ENCODE peak calls at places on chromosome 21, in nine cellular contexts. F is mammary epithelial cell, M is BE2C, C is psoas muscle, A is HFF-Myc, K is mucosa of descending colon, V is right cardiac atrium, Y is breast epithelium, G is uterus. N is an unnamed sample.

GRCh38 chr21:17612565-17613241 is at the start of gene BTG3:
- DNase-seq in Y (peak), G (peak), M (peak), A (peak), K (peak), F (peak), C (peak), V (peak), N (peak)

GRCh38 chr21:44314128-44314527 is 14.3 kb downstream of the PFKL start:
- DNase-seq in M (no peak), F (no peak), A (no peak), K (no peak), G (no peak), C (no peak), Y (no peak), V (no peak), N (no peak)

GRCh38 chr21:38973552-38973951 is 167.8 kb downstream of the ETS2 start:
- DNase-seq in G (no peak), A (no peak), K (no peak), F (no peak), V (no peak), C (no peak), Y (no peak), M (no peak), N (no peak)

GRCh38 chr21:28821276-28822063 is 171.2 kb downstream of the LTN1 start:
- DNase-seq in F (no peak), G (no peak), A (peak), M (no peak), Y (no peak), V (no peak), C (no peak), K (no peak), N (no peak)

GRCh38 chr21:23402929-23403520 is 2204.3 kb downstream of the MRPL39 start:
- DNase-seq in C (no peak), A (no peak), K (no peak), F (no peak), V (no peak), G (no peak), Y (no peak), M (no peak), N (no peak)

GRCh38 chr21:39175665-39176064 is 7.6 kb downstream of the PSMG1 start:
- DNase-seq in Y (no peak), A (no peak), M (no peak), V (no peak), K (no peak), F (no peak), G (no peak), C (no peak), N (no peak)

GRCh38 chr21:44354001-44354405 is 582 bp downstream of the TRPM2 start:
- DNase-seq in M (no peak), A (no peak), Y (no peak), F (no peak), V (peak), K (no peak), G (no peak), C (peak), N (no peak)

GRCh38 chr21:17539323-17539722 is 26.5 kb downstream of the CXADR start:
- DNase-seq in F (no peak), M (no peak), C (no peak), Y (no peak), G (no peak), V (no peak), K (no peak), A (no peak), N (no peak)

GRCh38 chr21:25939396-25939761 is 204.6 kb downstream of the GABPA start:
- DNase-seq in M (no peak), F (no peak), C (no peak), A (no peak), V (no peak), G (no peak), Y (no peak), K (no peak), N (no peak)

GRCh38 chr21:28338906-28339305 is 653.8 kb downstream of the LTN1 start:
- DNase-seq in A (no peak), F (no peak), C (no peak), G (no peak), M (peak), K (no peak), Y (no peak), V (no peak), N (no peak)

GRCh38 chr21:36004441-36004840 is 55.9 kb downstream of the SETD4 start:
- DNase-seq in M (no peak), G (no peak), F (no peak), A (no peak), Y (no peak), K (no peak), V (no peak), C (no peak), N (no peak)

GRCh38 chr21:14901482-14901958 is 163.3 kb downstream of the NRIP1 start:
- DNase-seq in C (no peak), A (no peak), Y (no peak), M (no peak), F (peak), V (no peak), G (no peak), K (no peak), N (no peak)

GRCh38 chr21:37915941-37916794 is at the start of gene KCNJ6:
- DNase-seq in C (no peak), G (no peak), V (peak), F (peak), K (no peak), Y (no peak), M (peak), A (no peak), N (no peak)

GRCh38 chr21:31490471-31490870 is 146.4 kb upstream of the TIAM1 start:
- DNase-seq in Y (no peak), M (peak), C (no peak), G (no peak), A (no peak), K (no peak), F (no peak), V (no peak), N (no peak)

GRCh38 chr21:31921079-31921478 is 48.3 kb downstream of the HUNK start:
- DNase-seq in A (no peak), V (no peak), F (no peak), G (no peak), Y (no peak), K (no peak), C (no peak), M (no peak), N (no peak)

GRCh38 chr21:35208810-35209517 is 159.9 kb upstream of the RUNX1 start:
- DNase-seq in Y (no peak), V (no peak), M (no peak), K (no peak), G (no peak), F (peak), A (no peak), C (no peak), N (no peak)

GRCh38 chr21:30234643-30235042 is 18.7 kb upstream of the CLDN8 start:
- DNase-seq in F (peak), Y (no peak), G (no peak), M (no peak), C (no peak), A (peak), V (no peak), K (no peak), N (no peak)

GRCh38 chr21:36756527-36756926 is 57.6 kb downstream of the SIM2 start:
- DNase-seq in Y (no peak), G (no peak), C (no peak), K (no peak), F (no peak), V (no peak), M (no peak), A (peak), N (no peak)

GRCh38 chr21:14361958-14362357 is 21.0 kb downstream of the HSPA13 start:
- DNase-seq in A (no peak), G (no peak), C (no peak), F (peak), K (no peak), V (no peak), M (no peak), Y (no peak), N (no peak)

GRCh38 chr21:41622831-41623548 is 115.0 kb upstream of the TMPRSS2 start:
- DNase-seq in Y (no peak), V (no peak), F (no peak), A (no peak), K (no peak), G (no peak), C (no peak), M (no peak), N (no peak)

GRCh38 chr21:29718081-29718815 is 221.5 kb downstream of the GRIK1 start:
- DNase-seq in Y (no peak), G (no peak), K (no peak), A (no peak), M (no peak), C (no peak), F (peak), V (no peak), N (no peak)

GRCh38 chr21:31161157-31161556 is 122.9 kb upstream of the KRTAP19-8 start:
- DNase-seq in K (no peak), F (peak), C (no peak), A (no peak), G (no peak), V (peak), M (peak), Y (no peak), N (no peak)

GRCh38 chr21:44710756-44711326 is 531 bp downstream of the TSPEAR start:
- DNase-seq in V (no peak), Y (no peak), C (peak), F (peak), M (no peak), A (no peak), K (no peak), G (peak), N (no peak)

GRCh38 chr21:40166291-40166843 is 299.1 kb downstream of the PCP4 start:
- DNase-seq in G (no peak), M (no peak), A (no peak), C (no peak), F (no peak), Y (no peak), K (no peak), V (no peak), N (no peak)

GRCh38 chr21:35643176-35643575 is 417.1 kb downstream of the SETD4 start:
- DNase-seq in Y (no peak), G (no peak), F (peak), K (no peak), A (no peak), C (no peak), M (no peak), V (no peak), N (no peak)

DNA sequence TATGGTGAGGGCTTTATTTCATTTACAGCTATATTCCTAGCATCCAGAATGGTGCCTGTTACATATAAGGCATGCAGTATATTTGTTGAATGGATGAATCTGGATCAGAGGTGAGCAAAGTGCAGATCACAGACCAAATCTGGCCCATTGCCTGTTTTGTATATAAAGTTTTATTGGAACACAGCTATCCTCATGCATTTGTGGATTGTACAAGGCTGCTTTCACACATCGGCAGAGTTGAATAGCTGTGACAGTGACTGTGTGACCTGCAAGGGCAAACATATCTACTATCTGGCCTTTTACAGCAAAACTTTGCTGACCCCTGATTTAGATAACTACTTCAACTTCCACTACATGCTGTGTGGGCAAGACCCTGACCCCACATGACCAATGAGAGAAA is 54.0 kb upstream of the MRPS6 start:
- DNase-seq in A (no peak), K (no peak), Y (no peak), M (no peak), G (no peak), V (no peak), C (no peak), F (no peak), N (no peak)
- H3K4me3 ChIP-seq in A (no peak), K (no peak), Y (no peak), M (no peak), G (no peak), V (no peak), C (no peak), F (no peak), N (no peak)

GRCh38 chr21:45828580-45829565 is 152.7 kb upstream of the COL6A1 start:
- DNase-seq in Y (no peak), A (no peak), C (no peak), V (no peak), M (no peak), K (no peak), G (no peak), F (no peak), N (no peak)

GRCh38 chr21:45825209-45825602 is 156.4 kb upstream of the COL6A1 start:
- DNase-seq in G (no peak), Y (no peak), A (no peak), K (no peak), C (no peak), V (no peak), F (no peak), M (no peak), N (no peak)

GRCh38 chr21:45824546-45825208 is 156.9 kb upstream of the COL6A1 start:
- DNase-seq in Y (no peak), F (no peak), K (no peak), A (no peak), V (no peak), M (no peak), C (no peak), G (no peak), N (no peak)

GRCh38 chr21:45827881-45828579 is 153.5 kb upstream of the COL6A1 start:
- DNase-seq in Y (no peak), G (no peak), V (no peak), C (no peak), F (no peak), M (no peak), A (no peak), K (no peak), N (no peak)

DNA sequence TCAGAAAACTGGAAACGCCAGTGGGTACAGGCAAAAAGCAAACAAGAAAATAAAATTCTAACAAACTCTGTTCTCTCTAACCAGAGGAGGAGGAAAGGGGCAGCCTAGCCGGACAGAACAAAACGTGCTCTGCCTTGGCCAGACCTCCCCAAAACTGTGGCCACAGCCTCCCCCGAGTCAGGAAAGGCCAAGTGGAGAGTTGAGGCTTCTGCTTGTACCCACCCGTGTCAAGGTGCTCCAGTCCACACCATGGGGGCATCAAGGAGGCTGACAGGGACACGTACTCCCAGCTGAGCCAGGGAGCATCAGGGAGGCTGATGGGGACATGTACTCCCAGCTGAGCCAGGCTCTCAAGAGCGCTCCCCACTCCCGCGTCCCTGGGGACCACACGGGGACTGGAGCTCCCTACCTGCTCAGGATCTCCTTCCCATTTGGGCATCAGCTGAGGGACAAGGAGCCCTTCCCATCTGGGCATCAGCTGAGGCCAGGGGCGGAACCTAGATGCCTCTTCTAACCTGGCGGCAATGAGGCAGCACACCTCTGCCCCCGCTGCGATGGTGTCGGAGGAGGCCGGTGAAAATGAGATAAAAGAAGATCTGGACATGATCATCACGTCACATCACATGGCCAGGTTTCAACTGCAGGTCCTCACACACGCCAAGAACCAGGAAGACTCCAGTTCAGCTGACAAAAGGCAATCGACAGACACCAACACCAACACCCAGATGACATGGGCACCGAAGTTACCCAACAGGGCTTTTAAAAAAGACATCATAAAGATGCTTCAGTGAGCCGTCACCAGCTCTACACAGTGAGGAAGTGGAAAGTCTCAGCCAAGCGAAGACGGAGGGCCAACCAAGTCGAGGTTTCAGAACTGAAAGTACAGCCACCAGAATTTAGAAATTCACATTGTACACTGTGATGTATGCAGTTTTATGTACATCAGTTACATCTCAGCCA is 154.6 kb upstream of the COL6A1 start:
- DNase-seq in K (no peak), C (no peak), G (no peak), F (no peak), Y (no peak), V (no peak), A (no peak), M (no peak), N (no peak)
- H3K4me3 ChIP-seq in K (no peak), C (no peak), G (no peak), F (no peak), Y (no peak), V (no peak), A (no peak), M (no peak), N (no peak)

GRCh38 chr21:45980697-45981096 is 873 bp upstream of the COL6A1 start:
- DNase-seq in K (no peak), A (no peak), F (no peak), G (no peak), C (no peak), M (no peak), V (no peak), Y (no peak), N (no peak)

GRCh38 chr21:45982758-45983731 is 1.5 kb downstream of the COL6A1 start:
- DNase-seq in V (peak), K (peak), M (peak), Y (no peak), F (no peak), A (no peak), C (peak), G (peak), N (no peak)

GRCh38 chr21:45981154-45981606 is 390 bp upstream of the COL6A1 start:
- DNase-seq in A (peak), F (peak), Y (peak), V (peak), K (peak), G (peak), M (peak), C (peak), N (no peak)

GRCh38 chr21:45982256-45982757 is 737 bp downstream of the COL6A1 start:
- DNase-seq in A (no peak), K (peak), C (peak), V (no peak), M (peak), F (no peak), G (peak), Y (peak), N (no peak)

DNA sequence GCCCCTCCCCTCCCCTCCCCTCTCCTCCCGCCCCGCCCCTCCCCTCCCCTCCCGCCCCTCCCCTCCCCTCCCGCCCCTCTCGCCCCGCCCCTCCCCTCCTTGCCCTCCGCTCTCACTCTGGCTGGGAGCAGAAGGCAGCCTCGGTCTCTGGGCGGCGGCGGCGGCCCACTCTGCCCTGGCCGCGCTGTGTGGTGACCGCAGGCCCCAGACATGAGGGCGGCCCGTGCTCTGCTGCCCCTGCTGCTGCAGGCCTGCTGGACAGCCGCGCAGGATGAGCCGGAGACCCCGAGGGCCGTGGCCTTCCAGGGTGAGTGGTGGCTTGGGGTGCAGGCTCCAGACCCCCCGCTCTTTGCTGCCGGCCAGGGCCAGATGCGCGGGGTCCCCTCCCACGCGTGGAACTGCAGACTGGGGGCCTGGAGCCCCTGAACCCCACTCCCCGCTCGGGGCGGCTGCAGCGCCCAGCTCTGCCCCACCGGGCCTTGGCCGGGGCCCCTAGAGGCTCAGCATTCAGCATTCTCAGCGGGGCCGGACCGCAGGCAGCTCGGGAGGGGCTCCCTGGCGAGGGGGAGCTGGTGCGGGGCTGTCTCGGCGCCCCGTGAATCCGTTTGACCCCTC is at the start of gene COL6A1:
- DNase-seq in Y (peak), A (no peak), C (peak), G (peak), K (peak), M (peak), V (peak), F (peak), N (no peak)
- H3K4me3 ChIP-seq in Y (peak), A (peak), C (peak), G (peak), K (peak), M (peak), V (peak), F (peak), N (peak)

GRCh38 chr21:42654913-42655796 is 1.7 kb downstream of the PDE9A start:
- DNase-seq in G (no peak), A (no peak), Y (no peak), F (no peak), K (peak), M (no peak), C (no peak), V (no peak), N (no peak)
- H3K4me3 ChIP-seq in G (peak), A (no peak), Y (peak), F (no peak), K (no peak), M (peak), C (peak), V (peak), N (peak)

N was measured in thoracic aorta.